ENCODE peak calls at places on chromosomes 1 and 21, in ten cellular contexts. R, Z, H, A, E, O, L, I, B and Q are unnamed samples.

GRCh38 chr1:21536223-21536622 is 27.0 kb downstream of the ALPL start:
- DNase-seq in R (peak), Z (no peak), H (no peak), A (peak), E (no peak), O (no peak), L (no peak), I (no peak), B (no peak), Q (no peak)

GRCh38 chr21:46295996-46296752 is 10.0 kb downstream of the YBEY start:
- DNase-seq in R (peak), Z (no peak), H (no peak), A (peak), E (no peak), O (peak), L (peak), I (peak), B (no peak), Q (peak)

GRCh38 chr21:33908760-33909159 is 6.8 kb downstream of the ATP5PO start:
- DNase-seq in R (no peak), Z (no peak), H (no peak), A (no peak), E (no peak), O (no peak), L (no peak), I (no peak), B (no peak), Q (no peak)

GRCh38 chr1:162632743-162633326 is 571 bp downstream of the DDR2 start:
- DNase-seq in R (peak), Z (no peak), H (no peak), A (peak), E (no peak), O (no peak), L (no peak), I (no peak), B (no peak), Q (no peak)

GRCh38 chr1:241411056-241411775 is 54.2 kb upstream of the RGS7 start:
- DNase-seq in R (no peak), Z (peak), H (no peak), A (peak), E (no peak), O (no peak), L (no peak), I (no peak), B (no peak), Q (no peak)

GRCh38 chr1:116666747-116667576 is 571 bp downstream of the IGSF3 start:
- DNase-seq in R (no peak), Z (no peak), H (peak), A (peak), E (peak), O (no peak), L (peak), I (no peak), B (no peak), Q (no peak)

GRCh38 chr21:32064511-32064910 is 191.7 kb downstream of the HUNK start:
- DNase-seq in R (no peak), Z (no peak), H (no peak), A (no peak), E (no peak), O (no peak), L (no peak), I (no peak), B (no peak), Q (no peak)

GRCh38 chr1:212040629-212041028 is 5.1 kb downstream of the DTL start:
- DNase-seq in R (no peak), Z (peak), H (peak), A (no peak), E (no peak), O (no peak), L (no peak), I (no peak), B (no peak), Q (peak)

GRCh38 chr1:218350909-218351616 is 5.9 kb downstream of the TGFB2 start:
- DNase-seq in R (peak), Z (peak), H (no peak), A (peak), E (no peak), O (no peak), L (no peak), I (no peak), B (no peak), Q (peak)

GRCh38 chr1:2633401-2633935 is 652 bp upstream of the MMEL1 start:
- DNase-seq in R (no peak), Z (no peak), H (no peak), A (no peak), E (no peak), O (no peak), L (peak), I (no peak), B (no peak), Q (no peak)

GRCh38 chr1:150976879-150977694 is 2.5 kb upstream of the CERS2 start:
- DNase-seq in R (no peak), Z (peak), H (peak), A (peak), E (peak), O (peak), L (peak), I (peak), B (peak), Q (peak)

GRCh38 chr1:226644541-226645176 is 94.4 kb downstream of the ITPKB start:
- DNase-seq in R (no peak), Z (no peak), H (no peak), A (no peak), E (no peak), O (no peak), L (no peak), I (no peak), B (no peak), Q (no peak)

GRCh38 chr1:48916121-48917069 is 139.7 kb upstream of the BEND5 start:
- DNase-seq in R (peak), Z (peak), H (peak), A (peak), E (peak), O (no peak), L (no peak), I (no peak), B (no peak), Q (peak)

GRCh38 chr1:10897321-10897980 is 101.0 kb upstream of the CASZ1 start:
- DNase-seq in R (no peak), Z (peak), H (no peak), A (no peak), E (no peak), O (no peak), L (no peak), I (no peak), B (no peak), Q (peak)

GRCh38 chr1:10189659-10190058 is 20.7 kb upstream of the KIF1B start:
- DNase-seq in R (no peak), Z (no peak), H (no peak), A (no peak), E (no peak), O (no peak), L (no peak), I (no peak), B (no peak), Q (no peak)

GRCh38 chr1:12398135-12398450 is 168.3 kb downstream of the VPS13D start:
- DNase-seq in R (no peak), Z (no peak), H (no peak), A (no peak), E (no peak), O (no peak), L (no peak), I (no peak), B (no peak), Q (no peak)

GRCh38 chr21:33373451-33373850 is 29.8 kb upstream of the IFNGR2 start:
- DNase-seq in R (no peak), Z (no peak), H (no peak), A (peak), E (no peak), O (no peak), L (peak), I (no peak), B (no peak), Q (peak)

GRCh38 chr1:18234790-18235242 is 127.2 kb downstream of the IGSF21 start:
- DNase-seq in R (peak), Z (peak), H (peak), A (peak), E (peak), O (no peak), L (no peak), I (no peak), B (no peak), Q (peak)

GRCh38 chr1:89523597-89524368 is 846 bp upstream of the LRRC8B start:
- DNase-seq in R (peak), Z (no peak), H (peak), A (peak), E (no peak), O (no peak), L (no peak), I (peak), B (peak), Q (peak)

GRCh38 chr1:244159646-244160045 is 108.6 kb downstream of the ZBTB18 start:
- DNase-seq in R (no peak), Z (no peak), H (peak), A (no peak), E (no peak), O (no peak), L (no peak), I (no peak), B (no peak), Q (no peak)

GRCh38 chr1:43557744-43558245 is 27.1 kb downstream of the PTPRF start:
- DNase-seq in R (peak), Z (no peak), H (peak), A (peak), E (no peak), O (no peak), L (peak), I (no peak), B (no peak), Q (peak)

GRCh38 chr1:36355811-36356210 is 29.9 kb downstream of the STK40 start:
- DNase-seq in R (no peak), Z (no peak), H (no peak), A (no peak), E (no peak), O (no peak), L (no peak), I (no peak), B (no peak), Q (no peak)

GRCh38 chr1:156376146-156376545 is 7.1 kb downstream of the RHBG start:
- DNase-seq in R (peak), Z (no peak), H (no peak), A (peak), E (no peak), O (no peak), L (no peak), I (no peak), B (no peak), Q (peak)

GRCh38 chr1:27161594-27161993 is 6.7 kb upstream of the SLC9A1 start:
- DNase-seq in R (no peak), Z (no peak), H (no peak), A (no peak), E (no peak), O (no peak), L (no peak), I (no peak), B (no peak), Q (no peak)

GRCh38 chr1:212188599-212189351 is 96.4 kb upstream of the PPP2R5A start:
- DNase-seq in R (no peak), Z (no peak), H (no peak), A (no peak), E (no peak), O (no peak), L (no peak), I (no peak), B (no peak), Q (no peak)

GRCh38 chr21:26850116-26850643 is 5.0 kb upstream of the ADAMTS1 start:
- DNase-seq in R (peak), Z (peak), H (no peak), A (peak), E (no peak), O (no peak), L (no peak), I (no peak), B (no peak), Q (peak)

GRCh38 chr1:47262787-47263413 is 30.9 kb upstream of the TAL1 start:
- DNase-seq in R (peak), Z (peak), H (peak), A (peak), E (peak), O (no peak), L (no peak), I (peak), B (no peak), Q (peak)

GRCh38 chr1:76426606-76427005 is 352.1 kb downstream of the ST6GALNAC3 start:
- DNase-seq in R (peak), Z (no peak), H (no peak), A (peak), E (no peak), O (no peak), L (no peak), I (no peak), B (no peak), Q (peak)

GRCh38 chr1:16032388-16033100 is 10.7 kb downstream of the CLCNKA start:
- DNase-seq in R (peak), Z (peak), H (peak), A (peak), E (peak), O (no peak), L (peak), I (peak), B (peak), Q (peak)

GRCh38 chr1:243346016-243346415 is 90.2 kb downstream of the SDCCAG8 start:
- DNase-seq in R (no peak), Z (no peak), H (no peak), A (no peak), E (no peak), O (no peak), L (no peak), I (no peak), B (no peak), Q (no peak)

GRCh38 chr1:211514030-211514754 is 22.2 kb upstream of the RD3 start:
- DNase-seq in R (peak), Z (peak), H (peak), A (peak), E (peak), O (peak), L (peak), I (peak), B (peak), Q (peak)

GRCh38 chr21:14900058-14900457 is 164.7 kb downstream of the NRIP1 start:
- DNase-seq in R (no peak), Z (peak), H (no peak), A (peak), E (no peak), O (no peak), L (no peak), I (no peak), B (no peak), Q (peak)

GRCh38 chr1:226737819-226738420 is 1.2 kb downstream of the ITPKB start:
- DNase-seq in R (peak), Z (no peak), H (peak), A (peak), E (peak), O (no peak), L (peak), I (no peak), B (peak), Q (peak)

GRCh38 chr1:36352910-36353878 is 29.7 kb upstream of the EVA1B start:
- DNase-seq in R (peak), Z (peak), H (peak), A (peak), E (no peak), O (no peak), L (no peak), I (no peak), B (no peak), Q (peak)